ENCODE peak calls at places on chromosomes 5 and 9, in five cellular contexts. C, E, H, D and J are unnamed samples.

GRCh38 chr5:143219696-143220095 is 183.8 kb downstream of the NR3C1 start:
- DNase-seq in C (no peak), E (no peak), H (no peak), D (no peak), J (no peak)

GRCh38 chr5:14145356-14146334 is 2.5 kb downstream of the TRIO start:
- DNase-seq in C (no peak), E (no peak), H (no peak), D (no peak), J (no peak)

GRCh38 chr5:94375801-94376200 is 242.6 kb downstream of the KIAA0825 start:
- DNase-seq in C (no peak), E (no peak), H (no peak), D (no peak), J (no peak)

GRCh38 chr5:76642390-76643040 is 19.3 kb upstream of the F2RL2 start:
- DNase-seq in C (no peak), E (no peak), H (no peak), D (no peak), J (no peak)

GRCh38 chr5:81694726-81695125 is 56.2 kb downstream of the SSBP2 start:
- DNase-seq in C (no peak), E (no peak), H (no peak), D (no peak), J (no peak)

GRCh38 chr5:24642022-24642421 is 2.8 kb downstream of the CDH10 start:
- DNase-seq in C (no peak), E (no peak), H (no peak), D (peak; percentile 16), J (peak; percentile 53)

GRCh38 chr9:81759680-81760215 is 70.4 kb upstream of the TLE1 start:
- DNase-seq in C (no peak), E (no peak), H (no peak), D (peak; percentile 53), J (no peak)

GRCh38 chr9:114271556-114272510 is 51.1 kb upstream of the ORM1 start:
- DNase-seq in C (no peak), E (peak; percentile 80), H (no peak), D (peak; percentile 28), J (peak; percentile 83)

GRCh38 chr9:22147818-22148573 is 138.9 kb upstream of the CDKN2B start:
- DNase-seq in C (no peak), E (no peak), H (no peak), D (peak; percentile 55), J (no peak)

GRCh38 chr5:68368686-68369359 is 153.3 kb downstream of the PIK3R1 start:
- DNase-seq in C (no peak), E (no peak), H (no peak), D (no peak), J (no peak)

GRCh38 chr9:130426883-130427282 is 17.9 kb upstream of the ASS1 start:
- DNase-seq in C (no peak), E (no peak), H (no peak), D (no peak), J (no peak)

GRCh38 chr9:98345011-98345410 is 89.6 kb upstream of the TBC1D2 start:
- DNase-seq in C (no peak), E (no peak), H (no peak), D (no peak), J (no peak)

GRCh38 chr9:89419978-89420394 is 77.9 kb downstream of the SEMA4D start:
- DNase-seq in C (no peak), E (no peak), H (no peak), D (no peak), J (no peak)

GRCh38 chr9:112997236-112997941 is 14.6 kb downstream of the ZNF883 start:
- DNase-seq in C (no peak), E (no peak), H (no peak), D (no peak), J (peak; percentile 3)

GRCh38 chr9:131056781-131057506 is 39.4 kb upstream of the AIF1L start:
- DNase-seq in C (no peak), E (no peak), H (no peak), D (no peak), J (no peak)

GRCh38 chr9:83403864-83404263 is 134.3 kb downstream of the FRMD3 start:
- DNase-seq in C (no peak), E (no peak), H (no peak), D (no peak), J (peak; percentile 22)

GRCh38 chr9:132826576-132827365 is 51.3 kb downstream of the AK8 start:
- DNase-seq in C (no peak), E (no peak), H (no peak), D (no peak), J (no peak)

GRCh38 chr9:70465904-70466303 is 51.4 kb upstream of the KLF9 start:
- DNase-seq in C (no peak), E (no peak), H (no peak), D (no peak), J (no peak)

GRCh38 chr5:158421329-158421728 is 562.4 kb upstream of the CLINT1 start:
- DNase-seq in C (no peak), E (no peak), H (no peak), D (no peak), J (no peak)

GRCh38 chr5:41636605-41637004 is 126.2 kb upstream of the PLCXD3 start:
- DNase-seq in C (no peak), E (peak; percentile 52), H (no peak), D (peak; percentile 54), J (peak; percentile 80)

GRCh38 chr5:17882760-17883488 is 248.7 kb downstream of the TAF11L14 start:
- DNase-seq in C (no peak), E (peak; percentile 47), H (no peak), D (no peak), J (peak; percentile 70)

GRCh38 chr9:93724852-93725251 is 148.5 kb downstream of the PHF2 start:
- DNase-seq in C (no peak), E (no peak), H (no peak), D (no peak), J (no peak)

GRCh38 chr9:93304574-93305496 is 120.9 kb downstream of the WNK2 start:
- DNase-seq in C (peak; percentile 43), E (peak; percentile 77), H (no peak), D (peak; percentile 72), J (peak; percentile 88)

GRCh38 chr5:132180134-132180745 is 47.4 kb downstream of the P4HA2 start:
- DNase-seq in C (peak; percentile 46), E (no peak), H (no peak), D (peak; percentile 18), J (peak; percentile 81)

GRCh38 chr9:136144450-136144849 is 25.8 kb upstream of the TMEM250 start:
- DNase-seq in C (no peak), E (no peak), H (no peak), D (no peak), J (no peak)

GRCh38 chr9:136141716-136142415 is 23.2 kb upstream of the TMEM250 start:
- DNase-seq in C (no peak), E (no peak), H (no peak), D (no peak), J (no peak)

GRCh38 chr9:136142416-136142800 is 23.7 kb upstream of the TMEM250 start:
- DNase-seq in C (no peak), E (peak; percentile 54), H (no peak), D (no peak), J (peak; percentile 61)

GRCh38 chr9:136142859-136143214 is 24.2 kb upstream of the TMEM250 start:
- DNase-seq in C (no peak), E (no peak), H (no peak), D (no peak), J (no peak)

GRCh38 chr9:136143215-136144001 is 24.7 kb upstream of the TMEM250 start:
- DNase-seq in C (peak; percentile 50), E (peak; percentile 86), H (no peak), D (peak; percentile 31), J (peak; percentile 86)
- H3K4me2 ChIP-seq in C (no peak overlapping the region), E (peak overlapping the region; percentile 41), H (no peak overlapping the region), D (peak overlapping the region; percentile 39), J (no peak overlapping the region)

GRCh38 chr9:33143241-33143642 is 23.9 kb downstream of the B4GALT1 start:
- DNase-seq in C (no peak), E (no peak), H (no peak), D (peak; percentile 50), J (no peak)

GRCh38 chr9:33138768-33139167 is 28.4 kb downstream of the B4GALT1 start:
- DNase-seq in C (no peak), E (no peak), H (no peak), D (no peak), J (no peak)

GRCh38 chr9:33139421-33140228 is 27.5 kb downstream of the B4GALT1 start:
- DNase-seq in C (no peak), E (no peak), H (no peak), D (peak; percentile 88), J (no peak)

GRCh38 chr9:33140406-33141360 is 26.5 kb downstream of the B4GALT1 start:
- DNase-seq in C (no peak), E (no peak), H (no peak), D (no peak), J (no peak)

DNA sequence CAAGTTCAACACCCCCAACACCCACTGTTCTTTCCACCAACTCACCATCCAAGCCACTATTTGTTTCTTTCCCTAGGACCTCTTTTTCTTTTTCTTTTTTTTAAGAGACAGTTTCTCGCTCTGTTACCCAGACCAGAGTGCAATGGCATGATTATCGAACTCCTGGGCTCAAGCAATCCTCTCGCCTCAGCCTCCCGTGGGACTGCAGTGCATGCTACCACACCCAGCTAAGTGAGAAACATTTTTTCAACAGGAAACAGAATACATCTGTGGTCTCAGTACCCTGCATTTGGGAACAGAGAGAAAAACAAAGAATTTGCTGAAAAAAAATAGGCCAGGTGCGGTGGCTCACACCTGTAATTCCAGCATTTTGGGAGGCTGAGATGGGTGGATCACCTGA is 24.6 kb downstream of the B4GALT1 start:
- DNase-seq in C (no peak), E (no peak), H (peak; percentile 70), D (no peak), J (no peak)
- H3K4me1 ChIP-seq in C (peaks cover 9% of the 10 kb centered on the region), E (peaks cover 3% of the 10 kb centered on the region), H (peaks cover 97% of the 10 kb centered on the region), D (peaks cover 59% of the 10 kb centered on the region), J (no peaks in the 10 kb centered on the region)

GRCh38 chr9:109641079-109641659 is 138.8 kb upstream of the PALM2AKAP2 start:
- DNase-seq in C (no peak), E (no peak), H (no peak), D (no peak), J (no peak)

GRCh38 chr9:109639666-109640231 is 140.2 kb upstream of the PALM2AKAP2 start:
- DNase-seq in C (no peak), E (no peak), H (no peak), D (no peak), J (peak; percentile 25)

DNA sequence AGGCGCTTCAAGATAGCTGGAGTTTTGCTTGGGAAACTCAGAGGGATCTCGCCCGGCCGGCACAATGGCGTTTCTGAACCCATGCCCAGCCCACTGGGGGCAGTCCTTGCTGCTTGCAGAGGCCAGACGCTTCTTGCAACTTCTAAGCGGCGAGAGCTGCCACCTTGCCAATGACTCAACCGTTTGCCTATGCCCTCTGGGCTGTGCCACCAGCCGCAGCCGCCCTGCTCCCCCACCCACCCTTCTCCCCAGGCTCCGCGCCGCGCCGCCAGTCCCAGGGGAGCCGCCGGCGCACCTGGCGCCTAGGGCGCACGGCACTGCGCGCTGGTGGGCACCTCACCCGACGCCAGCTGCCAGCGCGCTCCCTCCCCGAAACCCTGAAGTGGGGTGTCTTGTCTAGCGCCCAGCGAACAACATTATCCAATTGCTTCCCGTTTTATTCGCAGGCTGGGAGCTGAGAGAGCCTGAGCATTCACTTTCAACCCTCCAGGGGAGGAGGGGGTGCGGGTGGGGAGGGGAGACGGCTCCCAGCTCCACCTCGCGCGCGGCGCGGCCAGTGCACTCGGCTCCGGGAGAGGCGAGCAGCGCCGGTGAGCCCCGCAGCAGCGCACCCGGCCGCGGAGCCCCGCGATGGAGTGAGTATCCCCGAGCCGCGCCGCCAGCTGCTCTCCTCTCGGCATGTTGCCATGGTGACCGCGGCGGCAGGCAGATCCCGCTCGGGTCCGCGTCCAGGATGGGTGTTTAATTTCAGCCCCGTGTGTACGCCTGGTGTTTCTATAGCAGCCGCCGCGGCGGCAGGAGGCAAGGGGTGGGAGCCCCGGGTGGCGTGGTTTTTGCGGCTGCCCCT is 139.5 kb upstream of the PALM2AKAP2 start:
- DNase-seq in C (no peak), E (peak; percentile 76), H (no peak), D (no peak), J (peak; percentile 78)
- TF ChIP-seq CREB1 in C (no peak), E (no peak), H (no peak), D (no peak), J (no peak)

GRCh38 chr9:77447646-77448045 is 200.5 kb downstream of the GNA14 start:
- DNase-seq in C (peak; percentile 13), E (no peak), H (no peak), D (no peak), J (no peak)
- H3K4me2 ChIP-seq in C (no peak overlapping the region), E (no peak overlapping the region), H (no peak overlapping the region), D (no peak overlapping the region), J (no peak overlapping the region)